ENCODE peak calls at places on chromosomes 1 and 21, in nine cellular contexts. One of them, this sample, is unnamed.
A peak's percentile ranks its signal among the peaks of the same experiment; 100 is the strongest.

GRCh38 chr1:192555399-192555798 is 20.2 kb upstream of the RGS1 start:
- DNase-seq in astrocyte of the spinal cord: no peak
- DNase-seq in upper lobe of left lung: no peak
- DNase-seq in SK-N-SH: no peak
- DNase-seq in tibial artery: no peak
- DNase-seq in OCI-LY7: no peak
- DNase-seq in colonic mucosa: no peak
- DNase-seq in GM20000: no peak
- DNase-seq in ascending aorta: no peak
- DNase-seq in this sample: no peak

GRCh38 chr1:228340686-228341449 is 65.8 kb downstream of the TRIM11 start:
- DNase-seq in ascending aorta: peak; percentile 49
- DNase-seq in SK-N-SH: peak; percentile 75
- DNase-seq in astrocyte of the spinal cord: no peak
- DNase-seq in GM20000: no peak
- DNase-seq in upper lobe of left lung: peak; percentile 18
- DNase-seq in tibial artery: peak; percentile 16
- DNase-seq in OCI-LY7: peak; percentile 23
- DNase-seq in colonic mucosa: no peak
- DNase-seq in this sample: peak; percentile 73

GRCh38 chr1:61337471-61337870 is 255.1 kb downstream of the NFIA start:
- DNase-seq in ascending aorta: no peak
- DNase-seq in GM20000: no peak
- DNase-seq in astrocyte of the spinal cord: no peak
- DNase-seq in OCI-LY7: no peak
- DNase-seq in SK-N-SH: no peak
- DNase-seq in tibial artery: no peak
- DNase-seq in colonic mucosa: no peak
- DNase-seq in upper lobe of left lung: no peak
- DNase-seq in this sample: no peak

GRCh38 chr1:12047120-12047876 is 15.8 kb upstream of the TNFRSF8 start:
- DNase-seq in ascending aorta: no peak
- DNase-seq in colonic mucosa: no peak
- DNase-seq in SK-N-SH: no peak
- DNase-seq in astrocyte of the spinal cord: peak; percentile 40
- DNase-seq in GM20000: peak; percentile 78
- DNase-seq in OCI-LY7: no peak
- DNase-seq in upper lobe of left lung: no peak
- DNase-seq in tibial artery: no peak
- DNase-seq in this sample: no peak

GRCh38 chr1:27760411-27760810 is 12.6 kb upstream of the STX12 start:
- DNase-seq in SK-N-SH: no peak
- DNase-seq in GM20000: no peak
- DNase-seq in tibial artery: no peak
- DNase-seq in OCI-LY7: no peak
- DNase-seq in ascending aorta: no peak
- DNase-seq in upper lobe of left lung: no peak
- DNase-seq in astrocyte of the spinal cord: no peak
- DNase-seq in colonic mucosa: no peak
- DNase-seq in this sample: no peak

GRCh38 chr1:31605908-31606427 is 11.5 kb upstream of the HCRTR1 start:
- DNase-seq in upper lobe of left lung: peak; percentile 19
- DNase-seq in GM20000: peak; percentile 90
- DNase-seq in ascending aorta: no peak
- DNase-seq in OCI-LY7: peak; percentile 55
- DNase-seq in astrocyte of the spinal cord: peak; percentile 45
- DNase-seq in SK-N-SH: no peak
- DNase-seq in colonic mucosa: no peak
- DNase-seq in tibial artery: no peak
- DNase-seq in this sample: no peak

GRCh38 chr1:17561561-17561985 is 22.1 kb downstream of the ARHGEF10L start:
- DNase-seq in GM20000: no peak
- DNase-seq in astrocyte of the spinal cord: peak; percentile 45
- DNase-seq in ascending aorta: peak; percentile 92
- DNase-seq in tibial artery: peak; percentile 75
- DNase-seq in upper lobe of left lung: peak; percentile 38
- DNase-seq in SK-N-SH: no peak
- DNase-seq in OCI-LY7: no peak
- DNase-seq in colonic mucosa: no peak
- DNase-seq in this sample: peak; percentile 32

GRCh38 chr1:24702511-24703293 is 42.5 kb upstream of the CLIC4 start:
- DNase-seq in GM20000: no peak
- DNase-seq in tibial artery: no peak
- DNase-seq in ascending aorta: no peak
- DNase-seq in upper lobe of left lung: peak; percentile 24
- DNase-seq in astrocyte of the spinal cord: peak; percentile 88
- DNase-seq in OCI-LY7: no peak
- DNase-seq in SK-N-SH: no peak
- DNase-seq in colonic mucosa: no peak
- DNase-seq in this sample: no peak

GRCh38 chr1:185215911-185216310 is 58.9 kb downstream of the SWT1 start:
- DNase-seq in ascending aorta: no peak
- DNase-seq in colonic mucosa: no peak
- DNase-seq in GM20000: no peak
- DNase-seq in OCI-LY7: no peak
- DNase-seq in SK-N-SH: no peak
- DNase-seq in astrocyte of the spinal cord: no peak
- DNase-seq in upper lobe of left lung: no peak
- DNase-seq in tibial artery: no peak
- DNase-seq in this sample: no peak

GRCh38 chr1:20426923-20427322 is 59.1 kb downstream of the CAMK2N1 start:
- DNase-seq in GM20000: no peak
- DNase-seq in OCI-LY7: no peak
- DNase-seq in astrocyte of the spinal cord: peak; percentile 89
- DNase-seq in tibial artery: no peak
- DNase-seq in upper lobe of left lung: no peak
- DNase-seq in colonic mucosa: no peak
- DNase-seq in SK-N-SH: no peak
- DNase-seq in ascending aorta: no peak
- DNase-seq in this sample: peak; percentile 9

GRCh38 chr1:42952353-42953001 is 6.2 kb downstream of the SLC2A1 start:
- DNase-seq in GM20000: peak; percentile 63
- DNase-seq in upper lobe of left lung: no peak
- DNase-seq in colonic mucosa: no peak
- DNase-seq in SK-N-SH: no peak
- DNase-seq in ascending aorta: no peak
- DNase-seq in astrocyte of the spinal cord: peak; percentile 83
- DNase-seq in tibial artery: no peak
- DNase-seq in OCI-LY7: peak; percentile 92
- DNase-seq in this sample: no peak

GRCh38 chr1:172452536-172453159 is 8.8 kb upstream of the PIGC start:
- DNase-seq in upper lobe of left lung: no peak
- DNase-seq in tibial artery: no peak
- DNase-seq in OCI-LY7: no peak
- DNase-seq in colonic mucosa: no peak
- DNase-seq in GM20000: no peak
- DNase-seq in ascending aorta: no peak
- DNase-seq in SK-N-SH: no peak
- DNase-seq in astrocyte of the spinal cord: no peak
- DNase-seq in this sample: no peak

GRCh38 chr1:89894210-89894668 is 73.4 kb downstream of the LRRC8D start:
- DNase-seq in ascending aorta: no peak
- DNase-seq in colonic mucosa: no peak
- DNase-seq in upper lobe of left lung: no peak
- DNase-seq in GM20000: no peak
- DNase-seq in OCI-LY7: no peak
- DNase-seq in astrocyte of the spinal cord: peak; percentile 84
- DNase-seq in SK-N-SH: no peak
- DNase-seq in tibial artery: no peak
- DNase-seq in this sample: no peak

GRCh38 chr1:31886866-31887265 is 51.3 kb downstream of the PTP4A2 start:
- DNase-seq in SK-N-SH: no peak
- DNase-seq in astrocyte of the spinal cord: no peak
- DNase-seq in GM20000: no peak
- DNase-seq in upper lobe of left lung: no peak
- DNase-seq in OCI-LY7: peak; percentile 49
- DNase-seq in tibial artery: peak; percentile 30
- DNase-seq in colonic mucosa: no peak
- DNase-seq in ascending aorta: no peak
- DNase-seq in this sample: no peak

GRCh38 chr21:19908386-19908785 is 1089.8 kb upstream of the NCAM2 start:
- DNase-seq in tibial artery: no peak
- DNase-seq in upper lobe of left lung: no peak
- DNase-seq in OCI-LY7: no peak
- DNase-seq in SK-N-SH: no peak
- DNase-seq in astrocyte of the spinal cord: no peak
- DNase-seq in ascending aorta: no peak
- DNase-seq in colonic mucosa: no peak
- DNase-seq in GM20000: no peak
- DNase-seq in this sample: no peak

GRCh38 chr1:246506785-246507639 is at the start of gene SMYD3:
- DNase-seq in upper lobe of left lung: peak; percentile 69
- DNase-seq in GM20000: peak; percentile 93
- DNase-seq in tibial artery: peak; percentile 45
- DNase-seq in astrocyte of the spinal cord: peak; percentile 72
- DNase-seq in OCI-LY7: peak; percentile 89
- DNase-seq in colonic mucosa: peak; percentile 74
- DNase-seq in SK-N-SH: peak; percentile 98
- DNase-seq in ascending aorta: peak; percentile 74
- DNase-seq in this sample: peak; percentile 82
- TF ChIP-seq CTCF in upper lobe of left lung: no peak
- TF ChIP-seq CTCF in GM20000: no peak
- TF ChIP-seq CTCF in tibial artery: no peak
- TF ChIP-seq CTCF in astrocyte of the spinal cord: no peak
- TF ChIP-seq CTCF in OCI-LY7: peak; percentile 31
- TF ChIP-seq CTCF in colonic mucosa: no peak
- TF ChIP-seq CTCF in SK-N-SH: peak; percentile 28
- TF ChIP-seq CTCF in ascending aorta: no peak
- TF ChIP-seq CTCF in this sample: no peak

DNA sequence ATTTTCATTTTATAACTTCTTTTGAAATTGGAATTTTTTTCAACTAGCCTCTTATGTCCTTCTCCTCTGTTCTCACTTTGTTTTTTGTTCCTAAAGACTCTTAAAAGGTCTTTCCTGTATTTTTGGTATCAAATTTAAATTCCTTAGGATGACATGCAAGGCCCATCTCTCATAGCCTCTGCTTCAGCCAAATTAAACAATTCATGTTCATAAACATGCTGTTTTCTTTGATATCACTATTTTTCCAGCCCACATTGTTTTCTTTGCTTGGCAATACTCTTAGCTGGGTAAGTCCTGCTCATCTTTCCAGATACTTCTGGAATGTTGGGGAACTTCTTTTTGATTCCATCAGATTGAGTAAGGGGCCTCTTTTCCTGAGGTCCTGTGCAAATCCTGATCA is 55.8 kb upstream of the GPR88 start:
- DNase-seq in colonic mucosa: no peak
- DNase-seq in ascending aorta: no peak
- DNase-seq in tibial artery: no peak
- DNase-seq in GM20000: no peak
- DNase-seq in upper lobe of left lung: no peak
- DNase-seq in astrocyte of the spinal cord: peak; percentile 26
- DNase-seq in OCI-LY7: no peak
- DNase-seq in SK-N-SH: no peak
- DNase-seq in this sample: no peak
- TF ChIP-seq CTCF in colonic mucosa: no peak
- TF ChIP-seq CTCF in ascending aorta: no peak
- TF ChIP-seq CTCF in tibial artery: no peak
- TF ChIP-seq CTCF in GM20000: no peak
- TF ChIP-seq CTCF in upper lobe of left lung: no peak
- TF ChIP-seq CTCF in astrocyte of the spinal cord: no peak
- TF ChIP-seq CTCF in OCI-LY7: no peak
- TF ChIP-seq CTCF in SK-N-SH: no peak
- TF ChIP-seq CTCF in this sample: no peak

DNA sequence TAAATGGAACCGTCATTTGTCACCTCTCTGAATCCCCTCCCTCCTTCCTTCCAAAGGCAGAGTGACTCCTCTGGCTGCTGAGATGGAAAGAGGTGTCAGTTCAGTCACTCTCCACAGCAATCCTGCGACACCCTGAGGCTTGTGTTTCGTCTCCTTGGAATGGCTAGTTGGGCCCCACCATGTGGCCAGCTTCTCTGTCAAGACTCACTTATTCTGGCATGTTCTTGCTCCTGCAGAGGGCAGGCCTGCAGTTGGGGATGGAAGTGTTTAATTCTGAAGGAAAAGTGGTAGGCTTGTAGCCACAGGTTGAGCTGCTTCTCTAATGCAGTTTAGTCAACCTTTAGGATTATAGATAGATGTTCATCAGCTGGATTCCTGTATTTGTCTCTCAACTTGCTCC is 149.6 kb downstream of the LMO4 start:
- DNase-seq in colonic mucosa: no peak
- DNase-seq in ascending aorta: no peak
- DNase-seq in astrocyte of the spinal cord: peak; percentile 3
- DNase-seq in OCI-LY7: no peak
- DNase-seq in upper lobe of left lung: no peak
- DNase-seq in SK-N-SH: no peak
- DNase-seq in GM20000: no peak
- DNase-seq in tibial artery: no peak
- DNase-seq in this sample: no peak
- TF ChIP-seq CTCF in colonic mucosa: no peak
- TF ChIP-seq CTCF in ascending aorta: no peak
- TF ChIP-seq CTCF in astrocyte of the spinal cord: no peak
- TF ChIP-seq CTCF in OCI-LY7: no peak
- TF ChIP-seq CTCF in upper lobe of left lung: no peak
- TF ChIP-seq CTCF in SK-N-SH: no peak
- TF ChIP-seq CTCF in GM20000: no peak
- TF ChIP-seq CTCF in tibial artery: peak; percentile 17
- TF ChIP-seq CTCF in this sample: no peak

DNA sequence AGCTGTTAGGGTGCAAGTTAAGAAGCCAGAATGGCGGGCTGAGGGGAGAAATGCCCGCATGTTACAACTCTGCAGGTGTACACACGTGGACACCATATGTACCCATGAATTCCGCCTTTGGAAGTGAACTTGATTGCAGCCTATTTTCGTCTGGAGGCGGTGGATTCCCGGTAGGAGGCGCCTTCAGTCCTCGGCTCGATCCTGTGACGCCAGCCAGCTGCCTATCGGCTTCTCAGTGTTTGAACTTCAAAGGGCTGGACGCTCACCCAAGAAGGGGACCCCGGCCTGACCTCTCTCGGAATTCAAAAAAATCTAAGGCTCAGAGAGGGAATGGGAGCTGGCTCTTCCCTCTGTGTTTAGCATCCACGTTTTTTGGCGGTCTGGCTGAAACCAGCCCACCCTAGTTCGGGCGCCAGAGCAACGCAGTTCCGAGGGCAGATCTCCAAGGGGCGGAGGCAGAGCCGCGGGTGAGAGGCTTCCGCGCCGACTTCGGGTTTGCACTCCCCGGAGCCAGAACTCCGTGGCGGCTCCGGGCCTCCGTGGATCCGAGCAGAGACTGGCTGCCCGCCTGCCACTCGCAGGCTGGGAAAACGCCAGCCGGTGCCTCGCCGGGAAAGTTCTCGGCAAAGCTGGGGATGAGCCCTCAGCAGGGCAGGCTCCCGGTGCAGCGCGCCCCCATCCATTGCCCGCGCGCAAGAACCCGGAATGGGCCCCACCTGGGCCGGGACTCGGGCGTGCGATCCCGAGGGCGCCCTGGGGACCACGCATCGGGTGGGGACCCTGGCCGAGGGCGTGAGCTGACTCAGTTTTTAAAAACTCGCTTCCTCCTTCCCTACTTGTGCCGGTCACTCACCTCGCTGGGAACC is 996 bp upstream of the TMEM51 start:
- DNase-seq in ascending aorta: peak; percentile 90
- DNase-seq in tibial artery: peak; percentile 77
- DNase-seq in OCI-LY7: no peak
- DNase-seq in GM20000: peak; percentile 53
- DNase-seq in SK-N-SH: peak; percentile 79
- DNase-seq in astrocyte of the spinal cord: peak; percentile 91
- DNase-seq in colonic mucosa: peak; percentile 92
- DNase-seq in upper lobe of left lung: peak; percentile 91
- DNase-seq in this sample: peak; percentile 80
- TF ChIP-seq CTCF in ascending aorta: peak; percentile 59
- TF ChIP-seq CTCF in tibial artery: peak; percentile 71
- TF ChIP-seq CTCF in OCI-LY7: peak; percentile 14
- TF ChIP-seq CTCF in GM20000: no peak
- TF ChIP-seq CTCF in SK-N-SH: peak; percentile 76
- TF ChIP-seq CTCF in astrocyte of the spinal cord: peak; percentile 86
- TF ChIP-seq CTCF in colonic mucosa: peak; percentile 48
- TF ChIP-seq CTCF in upper lobe of left lung: peak; percentile 47
- TF ChIP-seq CTCF in this sample: peak; percentile 41